ENCODE peak calls at places on chromosome 13, in five cellular contexts. B, U, Q, H and K are unnamed samples.

GRCh38 chr13:79227418-79227817 is 178.6 kb downstream of the RBM26 start:
- DNase-seq in H (no peak), B (no peak), U (peak; percentile 24), Q (no peak), K (no peak)

GRCh38 chr13:23020246-23020843 is 160.4 kb upstream of the SGCG start:
- DNase-seq in B (peak; percentile 73), U (peak; percentile 47), H (peak; percentile 71), Q (peak; percentile 72), K (peak; percentile 62)

GRCh38 chr13:55244991-55245644 is 1895.6 kb upstream of the PRR20A start:
- DNase-seq in B (no peak), U (no peak), H (peak; percentile 91), Q (no peak), K (no peak)

GRCh38 chr13:106481919-106482318 is 53.5 kb downstream of the EFNB2 start:
- DNase-seq in H (no peak), U (no peak), B (no peak), Q (no peak), K (no peak)

GRCh38 chr13:27774169-27774568 is 18.1 kb upstream of the GSX1 start:
- DNase-seq in U (peak; percentile 55), B (no peak), H (no peak), Q (no peak), K (no peak)

GRCh38 chr13:40786568-40786996 is 2.8 kb upstream of the SLC25A15 start:
- DNase-seq in U (no peak), Q (peak; percentile 22), B (no peak), H (no peak), K (peak; percentile 76)

GRCh38 chr13:111210488-111210887 is 95.4 kb downstream of the ARHGEF7 start:
- DNase-seq in U (no peak), Q (peak; percentile 83), H (no peak), B (no peak), K (peak; percentile 89)

GRCh38 chr13:44801990-44802389 is 187.3 kb downstream of the NUFIP1 start:
- DNase-seq in B (no peak), H (no peak), Q (peak; percentile 84), U (no peak), K (peak; percentile 90)

GRCh38 chr13:58190578-58190977 is 559.0 kb downstream of the PCDH17 start:
- DNase-seq in H (no peak), Q (peak; percentile 24), B (no peak), U (no peak), K (no peak)

GRCh38 chr13:68345963-68346362 is 1115.8 kb upstream of the PCDH9 start:
- DNase-seq in B (no peak), Q (no peak), H (no peak), U (no peak), K (no peak)

GRCh38 chr13:99984463-99985242 is 3.1 kb downstream of the ZIC2 start:
- DNase-seq in U (no peak), H (peak; percentile 74), Q (no peak), B (no peak), K (no peak)

GRCh38 chr13:113622791-113623490 is 35.1 kb downstream of the ATP4B start:
- DNase-seq in U (no peak), B (no peak), Q (no peak), H (no peak), K (no peak)

GRCh38 chr13:28035146-28035782 is 46.8 kb upstream of the URAD start:
- DNase-seq in Q (no peak), H (no peak), B (peak; percentile 24), U (no peak), K (no peak)

GRCh38 chr13:22073718-22074117 is 402.8 kb downstream of the FGF9 start:
- DNase-seq in H (no peak), U (peak; percentile 35), Q (no peak), B (no peak), K (no peak)

GRCh38 chr13:31042501-31043165 is 110.2 kb downstream of the TEX26 start:
- DNase-seq in B (no peak), U (no peak), H (no peak), Q (no peak), K (no peak)

GRCh38 chr13:80704369-80704768 is 363.4 kb upstream of the SPRY2 start:
- DNase-seq in U (no peak), Q (no peak), B (no peak), H (no peak), K (no peak)

GRCh38 chr13:75395056-75395455 is 86.9 kb downstream of the TBC1D4 start:
- DNase-seq in U (no peak), H (no peak), Q (no peak), B (peak; percentile 34), K (no peak)

GRCh38 chr13:27035892-27036235 is 135.7 kb downstream of the USP12 start:
- DNase-seq in U (no peak), B (no peak), H (no peak), Q (peak; percentile 28), K (no peak)

GRCh38 chr13:75135325-75135825 is 346.6 kb downstream of the TBC1D4 start:
- DNase-seq in B (no peak), U (no peak), Q (peak; percentile 98), H (no peak), K (peak; percentile 75)

GRCh38 chr13:74110053-74110452 is 24.2 kb downstream of the KLF12 start:
- DNase-seq in B (peak; percentile 41), H (no peak), Q (no peak), U (no peak), K (no peak)

GRCh38 chr13:51525567-51526165 is 58.6 kb upstream of the WDFY2 start:
- DNase-seq in U (no peak), H (no peak), B (no peak), Q (no peak), K (no peak)

GRCh38 chr13:28495586-28496564 is 947 bp upstream of the FLT1 start:
- DNase-seq in Q (peak; percentile 39), B (no peak), H (peak; percentile 31), U (no peak), K (peak; percentile 65)

GRCh38 chr13:111519490-111520170 is 199.2 kb downstream of the TEX29 start:
- DNase-seq in U (no peak), Q (no peak), B (no peak), H (no peak), K (no peak)

GRCh38 chr13:46578590-46578975 is 25.6 kb downstream of the LRCH1 start:
- DNase-seq in H (no peak), Q (no peak), U (no peak), B (no peak), K (no peak)

GRCh38 chr13:58476176-58476575 is 844.6 kb downstream of the PCDH17 start:
- DNase-seq in H (peak; percentile 32), Q (no peak), B (no peak), U (no peak), K (no peak)

GRCh38 chr13:101520672-101521071 is 68.2 kb downstream of the ITGBL1 start:
- DNase-seq in H (no peak), Q (peak; percentile 53), B (peak; percentile 4), U (no peak), K (peak; percentile 67)

GRCh38 chr13:43364210-43365041 is 341.0 kb downstream of the DNAJC15 start:
- DNase-seq in Q (peak; percentile 88), H (no peak), U (no peak), B (no peak), K (peak; percentile 63)

GRCh38 chr13:68439821-68440220 is 1209.7 kb upstream of the PCDH9 start:
- DNase-seq in B (no peak), H (no peak), U (no peak), Q (peak; percentile 7), K (no peak)

GRCh38 chr13:73809561-73809960 is 324.6 kb downstream of the KLF12 start:
- DNase-seq in Q (peak; percentile 32), B (no peak), H (no peak), U (no peak), K (peak; percentile 47)

GRCh38 chr13:76944457-76944856 is 3.9 kb upstream of the ACOD1 start:
- DNase-seq in B (no peak), H (no peak), U (no peak), Q (peak; percentile 74), K (peak; percentile 65)

GRCh38 chr13:21124853-21125252 is 51.5 kb downstream of the SKA3 start:
- DNase-seq in U (no peak), B (no peak), H (peak; percentile 50), Q (peak; percentile 67), K (peak; percentile 69)

GRCh38 chr13:86946734-86947133 is 724.4 kb upstream of the SLITRK5 start:
- DNase-seq in Q (no peak), H (peak; percentile 44), U (no peak), B (no peak), K (no peak)

GRCh38 chr13:94345374-94346195 is 133.9 kb downstream of the DCT start:
- DNase-seq in Q (peak; percentile 70), U (no peak), B (no peak), H (no peak), K (no peak)

GRCh38 chr13:48162182-48162581 is 67.3 kb upstream of the MED4 start:
- DNase-seq in H (no peak), B (no peak), Q (no peak), U (no peak), K (no peak)

GRCh38 chr13:48159436-48160225 is 64.7 kb upstream of the MED4 start:
- DNase-seq in U (no peak), Q (no peak), B (no peak), H (no peak), K (peak; percentile 7)

GRCh38 chr13:48158915-48159314 is 64.0 kb upstream of the MED4 start:
- DNase-seq in U (no peak), Q (no peak), B (no peak), H (no peak), K (no peak)

GRCh38 chr13:48161530-48162179 is 66.8 kb upstream of the MED4 start:
- DNase-seq in H (no peak), Q (no peak), B (peak; percentile 40), U (no peak), K (no peak)

DNA sequence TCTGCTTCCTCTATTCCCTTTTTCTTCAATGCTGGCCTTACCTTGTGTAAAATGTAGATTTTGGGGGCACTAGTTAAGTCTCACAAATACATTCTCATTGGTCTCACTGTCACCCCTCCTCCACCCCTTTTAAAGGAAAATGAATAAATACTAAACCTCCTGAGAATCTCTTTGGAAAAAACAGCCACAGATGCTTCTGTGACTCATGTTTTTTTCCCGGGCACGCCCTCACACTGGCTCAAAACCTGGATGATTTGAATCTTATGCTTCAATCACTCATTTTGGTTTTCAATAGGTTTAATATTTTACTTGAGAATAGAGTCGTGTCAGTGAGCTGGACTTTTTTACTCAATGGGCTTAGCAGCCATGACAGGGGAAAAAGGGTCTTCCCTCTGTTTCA is 66.0 kb upstream of the MED4 start:
- DNase-seq in H (no peak), Q (peak; percentile 43), B (no peak), U (no peak), K (peak; percentile 33)
- H3K4me3 ChIP-seq in H (no peak overlapping the region), Q (no peak overlapping the region), B (no peak overlapping the region), U (no peak overlapping the region), K (no peak overlapping the region)

GRCh38 chr13:50127017-50127725 is 111.9 kb downstream of the KCNRG start:
- DNase-seq in H (peak; percentile 63), B (peak; percentile 67), U (no peak), Q (peak; percentile 59), K (peak; percentile 79)
- TF ChIP-seq CTCF in H (peak; percentile 44), B (no peak), U (no peak), Q (no peak), K (no peak)

DNA sequence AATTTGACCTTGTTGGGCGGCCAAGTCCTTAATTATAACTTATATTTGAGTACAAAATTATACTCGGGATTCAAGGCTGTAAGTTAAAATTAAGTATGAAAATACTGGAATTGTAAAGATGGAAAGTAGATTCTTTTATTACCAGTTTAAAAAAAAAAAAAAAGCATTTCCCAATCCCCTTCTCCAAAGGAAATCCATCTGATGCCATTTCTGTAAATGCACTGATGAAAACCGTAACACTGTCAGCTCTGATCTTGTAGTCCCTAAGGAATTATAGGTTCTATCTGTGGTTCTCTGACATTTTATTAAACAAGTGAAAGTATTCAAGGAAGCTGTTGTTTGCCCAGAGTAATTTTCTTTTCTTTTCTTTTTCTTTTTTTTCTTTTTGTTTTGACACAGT is 41.6 kb upstream of the HNRNPA1L2 start:
- DNase-seq in H (no peak), B (no peak), U (no peak), Q (peak; percentile 7), K (peak; percentile 14)
- H3K4me3 ChIP-seq in H (peak overlapping the region; percentile 78), B (no peak overlapping the region), U (no peak overlapping the region), Q (peak overlapping the region; percentile 49), K (peak overlapping the region; percentile 48)

GRCh38 chr13:84844473-84844872 is 954.7 kb downstream of the SLITRK6 start:
- DNase-seq in U (no peak), B (no peak), Q (peak; percentile 16), H (peak; percentile 53), K (no peak)
- TF ChIP-seq CTCF in U (no peak), B (no peak), Q (peak; percentile 30), H (peak; percentile 63), K (no peak)